ENCODE peak calls at places on chromosome 14, in ten cellular contexts. T is heart left ventricle; O is A172; Z is activated CD8-positive, alpha-beta memory T cell treated with anti-CD3 and anti-CD28 coated beads, Interleukin-2, amount 50 U/mL, for 4 hours; Y is G401; W is activated T-helper 9 cell treated with anti-CD3 and anti-CD28 coated beads, Interleukin-2, amount 50 U/mL, for 16 hours; Q is MM.1S; P is left colon; S is left ventricle myocardium inferior; K is type B pancreatic cell. U is an unnamed sample.

GRCh38 chr14:26598672-26599131 is 869 bp upstream of the NOVA1 start:
- DNase-seq in T (no peak), O (no peak), Z (no peak), Y (no peak), W (no peak), Q (no peak), P (no peak), S (no peak), K (no peak), U (no peak)

GRCh38 chr14:90580381-90581335 is 183.8 kb downstream of the CALM1 start:
- DNase-seq in T (no peak), O (no peak), Z (no peak), Y (peak), W (no peak), Q (no peak), P (no peak), S (no peak), K (no peak), U (no peak)

GRCh38 chr14:81927069-81927468 is 393.4 kb upstream of the SEL1L start:
- DNase-seq in T (no peak), O (no peak), Z (no peak), Y (no peak), W (no peak), Q (peak), P (no peak), S (no peak), K (no peak), U (no peak)

GRCh38 chr14:104682107-104682593 is 7.3 kb upstream of the INF2 start:
- DNase-seq in T (no peak), O (peak), Z (no peak), Y (no peak), W (no peak), Q (no peak), P (peak), S (peak), K (no peak), U (no peak)

GRCh38 chr14:104319489-104320241 is 181.3 kb downstream of the KIF26A start:
- DNase-seq in T (no peak), O (no peak), Z (peak), Y (no peak), W (no peak), Q (no peak), P (peak), S (no peak), K (peak), U (no peak)

GRCh38 chr14:92549853-92550244 is 36.3 kb downstream of the RIN3 start:
- DNase-seq in T (peak), O (no peak), Z (no peak), Y (no peak), W (no peak), Q (no peak), P (no peak), S (peak), K (no peak), U (peak)

GRCh38 chr14:75240781-75241180 is 37.8 kb upstream of the FOS start:
- DNase-seq in T (no peak), O (no peak), Z (no peak), Y (no peak), W (no peak), Q (no peak), P (no peak), S (no peak), K (no peak), U (no peak)

GRCh38 chr14:99361596-99362220 is 89.7 kb upstream of the BCL11B start:
- DNase-seq in T (no peak), O (no peak), Z (no peak), Y (no peak), W (no peak), Q (no peak), P (no peak), S (no peak), K (no peak), U (no peak)

GRCh38 chr14:63345826-63346225 is 27.1 kb upstream of the GPHB5 start:
- DNase-seq in T (no peak), O (peak), Z (no peak), Y (no peak), W (no peak), Q (no peak), P (no peak), S (no peak), K (no peak), U (no peak)

GRCh38 chr14:104438166-104438887 is 141.2 kb upstream of the C14orf180 start:
- DNase-seq in T (no peak), O (no peak), Z (no peak), Y (no peak), W (no peak), Q (no peak), P (no peak), S (peak), K (peak), U (no peak)

GRCh38 chr14:67680121-67680602 is 5.7 kb upstream of the VTI1B start:
- DNase-seq in T (no peak), O (peak), Z (no peak), Y (no peak), W (no peak), Q (no peak), P (no peak), S (no peak), K (no peak), U (peak)

GRCh38 chr14:56216631-56217379 is 98.6 kb downstream of the PELI2 start:
- DNase-seq in T (peak), O (no peak), Z (no peak), Y (peak), W (no peak), Q (no peak), P (no peak), S (peak), K (no peak), U (no peak)

GRCh38 chr14:68506021-68506644 is 286.7 kb downstream of the ZFP36L1 start:
- DNase-seq in T (no peak), O (peak), Z (no peak), Y (no peak), W (no peak), Q (no peak), P (no peak), S (no peak), K (no peak), U (peak)

GRCh38 chr14:58960945-58961731 is 227.3 kb upstream of the DAAM1 start:
- DNase-seq in T (peak), O (no peak), Z (no peak), Y (no peak), W (no peak), Q (no peak), P (no peak), S (no peak), K (no peak), U (no peak)

GRCh38 chr14:67532998-67533753 is at the start of gene PLEKHH1:
- DNase-seq in T (peak), O (peak), Z (peak), Y (peak), W (peak), Q (peak), P (peak), S (peak), K (peak), U (peak)

GRCh38 chr14:92719421-92719820 is 29.0 kb downstream of the LGMN start:
- DNase-seq in T (no peak), O (no peak), Z (no peak), Y (no peak), W (no peak), Q (no peak), P (no peak), S (no peak), K (no peak), U (peak)

GRCh38 chr14:61077437-61077836 is 96.4 kb downstream of the SLC38A6 start:
- DNase-seq in T (no peak), O (no peak), Z (no peak), Y (no peak), W (no peak), Q (no peak), P (no peak), S (no peak), K (no peak), U (no peak)

GRCh38 chr14:104715871-104716270 is 8.2 kb upstream of the ADSS1 start:
- DNase-seq in T (no peak), O (no peak), Z (no peak), Y (no peak), W (no peak), Q (no peak), P (no peak), S (no peak), K (no peak), U (no peak)

GRCh38 chr14:91350483-91350812 is 67.2 kb downstream of the CCDC88C start:
- DNase-seq in T (no peak), O (no peak), Z (no peak), Y (no peak), W (no peak), Q (no peak), P (no peak), S (no peak), K (no peak), U (no peak)

GRCh38 chr14:62125793-62126192 is 363.6 kb downstream of the SNAPC1 start:
- DNase-seq in T (no peak), O (no peak), Z (no peak), Y (no peak), W (no peak), Q (no peak), P (no peak), S (no peak), K (no peak), U (no peak)

GRCh38 chr14:93953739-93954515 is 22.4 kb downstream of the ASB2 start:
- DNase-seq in T (no peak), O (no peak), Z (no peak), Y (no peak), W (no peak), Q (no peak), P (no peak), S (no peak), K (no peak), U (no peak)

GRCh38 chr14:56117765-56118610 is at the start of gene PELI2:
- DNase-seq in T (peak), O (peak), Z (peak), Y (peak), W (peak), Q (peak), P (peak), S (peak), K (peak), U (peak)

GRCh38 chr14:73260574-73260973 is 23.3 kb downstream of the PAPLN start:
- DNase-seq in T (no peak), O (no peak), Z (no peak), Y (no peak), W (no peak), Q (no peak), P (no peak), S (no peak), K (no peak), U (no peak)

GRCh38 chr14:104794641-104795467 is 694 bp downstream of the AKT1 start:
- DNase-seq in T (peak), O (no peak), Z (no peak), Y (no peak), W (no peak), Q (peak), P (peak), S (no peak), K (no peak), U (no peak)

GRCh38 chr14:44945264-44945663 is 16.5 kb downstream of the KLHL28 start:
- DNase-seq in T (no peak), O (no peak), Z (no peak), Y (peak), W (no peak), Q (no peak), P (no peak), S (no peak), K (no peak), U (peak)

GRCh38 chr14:96105089-96105920 is 66.1 kb downstream of the C14orf132 start:
- DNase-seq in T (no peak), O (no peak), Z (no peak), Y (no peak), W (no peak), Q (no peak), P (peak), S (no peak), K (no peak), U (no peak)

GRCh38 chr14:55780156-55780946 is 200.3 kb downstream of the KTN1 start:
- DNase-seq in T (peak), O (peak), Z (no peak), Y (peak), W (no peak), Q (no peak), P (no peak), S (peak), K (no peak), U (peak)

GRCh38 chr14:99699071-99699760 is 15.1 kb downstream of the CYP46A1 start:
- DNase-seq in T (no peak), O (no peak), Z (no peak), Y (no peak), W (no peak), Q (no peak), P (no peak), S (no peak), K (peak), U (no peak)

GRCh38 chr14:87581298-87581697 is 411.7 kb downstream of the GALC start:
- DNase-seq in T (no peak), O (no peak), Z (no peak), Y (no peak), W (no peak), Q (no peak), P (no peak), S (no peak), K (no peak), U (no peak)

GRCh38 chr14:102180248-102180998 is 40.7 kb downstream of the WDR20 start:
- DNase-seq in T (no peak), O (no peak), Z (no peak), Y (no peak), W (no peak), Q (no peak), P (no peak), S (no peak), K (no peak), U (no peak)

GRCh38 chr14:74927225-74927624 is 4.2 kb upstream of the RPS6KL1 start:
- DNase-seq in T (no peak), O (no peak), Z (no peak), Y (no peak), W (no peak), Q (no peak), P (no peak), S (no peak), K (no peak), U (no peak)

GRCh38 chr14:72708708-72709475 is 185.0 kb downstream of the DPF3 start:
- DNase-seq in T (no peak), O (peak), Z (no peak), Y (no peak), W (no peak), Q (no peak), P (no peak), S (no peak), K (no peak), U (no peak)

GRCh38 chr14:65334765-65335411 is 77.6 kb upstream of the FUT8 start:
- DNase-seq in T (no peak), O (no peak), Z (no peak), Y (no peak), W (no peak), Q (no peak), P (peak), S (no peak), K (no peak), U (no peak)

GRCh38 chr14:102889615-102890014 is 32.8 kb upstream of the AMN start:
- DNase-seq in T (no peak), O (no peak), Z (no peak), Y (no peak), W (no peak), Q (no peak), P (no peak), S (no peak), K (no peak), U (no peak)

GRCh38 chr14:64049616-64050381 is 197.0 kb downstream of the SYNE2 start:
- DNase-seq in T (no peak), O (no peak), Z (no peak), Y (no peak), W (no peak), Q (no peak), P (no peak), S (no peak), K (no peak), U (no peak)

GRCh38 chr14:98082833-98083232 is 1189.2 kb downstream of the BCL11B start:
- DNase-seq in T (no peak), O (no peak), Z (no peak), Y (no peak), W (no peak), Q (no peak), P (no peak), S (no peak), K (no peak), U (no peak)

U was measured in HFFc6.